ENCODE peak calls at places on chromosomes 1 and 21, in ten cellular contexts. N is psoas muscle; P is AG09309; H is kidney epithelial cell; K is NB4; G is coronary artery; F is IMR-90; T is HCT116; I is bronchial epithelial cell; B is CD8-positive, alpha-beta T cell. M is an unnamed sample.

GRCh38 chr1:42931108-42931539 is 27.5 kb downstream of the SLC2A1 start:
- DNase-seq in N (no peak), P (no peak), H (no peak), K (peak), G (no peak), F (peak), T (no peak), I (no peak), B (peak), M (peak)

GRCh38 chr1:37486680-37487618 is 12.6 kb downstream of the ZC3H12A start:
- DNase-seq in N (peak), P (no peak), H (no peak), K (peak), G (peak), F (peak), T (peak), I (peak), B (peak), M (peak)

GRCh38 chr1:34831721-34832246 is 27.8 kb downstream of the SMIM12 start:
- DNase-seq in N (no peak), P (no peak), H (no peak), K (no peak), G (no peak), F (no peak), T (no peak), I (no peak), B (no peak), M (no peak)

GRCh38 chr1:158007949-158008386 is 14.5 kb downstream of the KIRREL1 start:
- DNase-seq in N (no peak), P (no peak), H (no peak), K (no peak), G (no peak), F (no peak), T (no peak), I (no peak), B (no peak), M (no peak)

GRCh38 chr1:115685029-115685705 is 43.4 kb downstream of the VANGL1 start:
- DNase-seq in N (no peak), P (no peak), H (no peak), K (no peak), G (no peak), F (no peak), T (no peak), I (no peak), B (no peak), M (no peak)

GRCh38 chr1:108862698-108863477 is 6.0 kb upstream of the AKNAD1 start:
- DNase-seq in N (no peak), P (no peak), H (no peak), K (peak), G (no peak), F (no peak), T (no peak), I (no peak), B (no peak), M (no peak)

GRCh38 chr1:201560328-201561194 is 21.6 kb downstream of the NAV1 start:
- DNase-seq in N (no peak), P (no peak), H (no peak), K (no peak), G (peak), F (no peak), T (no peak), I (no peak), B (no peak), M (no peak)

GRCh38 chr21:27838585-27838984 is 871.7 kb upstream of the ADAMTS5 start:
- DNase-seq in N (no peak), P (no peak), H (no peak), K (no peak), G (no peak), F (no peak), T (no peak), I (no peak), B (no peak), M (no peak)

GRCh38 chr1:159922499-159923202 is 2.7 kb downstream of the TAGLN2 start:
- DNase-seq in N (peak), P (no peak), H (no peak), K (no peak), G (no peak), F (peak), T (no peak), I (no peak), B (no peak), M (no peak)

GRCh38 chr1:201790261-201790660 is 38.7 kb upstream of the IPO9 start:
- DNase-seq in N (no peak), P (no peak), H (no peak), K (no peak), G (no peak), F (peak), T (no peak), I (peak), B (no peak), M (peak)

GRCh38 chr21:34944015-34944755 is 104.9 kb downstream of the RUNX1 start:
- DNase-seq in N (no peak), P (no peak), H (no peak), K (no peak), G (no peak), F (no peak), T (no peak), I (no peak), B (no peak), M (no peak)

GRCh38 chr1:70486676-70487470 is 75.8 kb downstream of the CTH start:
- DNase-seq in N (no peak), P (peak), H (peak), K (no peak), G (peak), F (peak), T (no peak), I (peak), B (no peak), M (peak)

GRCh38 chr1:70490153-70490552 is 79.1 kb downstream of the CTH start:
- DNase-seq in N (no peak), P (no peak), H (no peak), K (no peak), G (no peak), F (no peak), T (no peak), I (no peak), B (no peak), M (no peak)

GRCh38 chr1:70487471-70487840 is 76.4 kb downstream of the CTH start:
- DNase-seq in N (no peak), P (no peak), H (no peak), K (no peak), G (no peak), F (peak), T (no peak), I (no peak), B (no peak), M (peak)

GRCh38 chr1:70485624-70486023 is 74.6 kb downstream of the CTH start:
- DNase-seq in N (no peak), P (no peak), H (no peak), K (no peak), G (no peak), F (no peak), T (no peak), I (no peak), B (no peak), M (no peak)

DNA sequence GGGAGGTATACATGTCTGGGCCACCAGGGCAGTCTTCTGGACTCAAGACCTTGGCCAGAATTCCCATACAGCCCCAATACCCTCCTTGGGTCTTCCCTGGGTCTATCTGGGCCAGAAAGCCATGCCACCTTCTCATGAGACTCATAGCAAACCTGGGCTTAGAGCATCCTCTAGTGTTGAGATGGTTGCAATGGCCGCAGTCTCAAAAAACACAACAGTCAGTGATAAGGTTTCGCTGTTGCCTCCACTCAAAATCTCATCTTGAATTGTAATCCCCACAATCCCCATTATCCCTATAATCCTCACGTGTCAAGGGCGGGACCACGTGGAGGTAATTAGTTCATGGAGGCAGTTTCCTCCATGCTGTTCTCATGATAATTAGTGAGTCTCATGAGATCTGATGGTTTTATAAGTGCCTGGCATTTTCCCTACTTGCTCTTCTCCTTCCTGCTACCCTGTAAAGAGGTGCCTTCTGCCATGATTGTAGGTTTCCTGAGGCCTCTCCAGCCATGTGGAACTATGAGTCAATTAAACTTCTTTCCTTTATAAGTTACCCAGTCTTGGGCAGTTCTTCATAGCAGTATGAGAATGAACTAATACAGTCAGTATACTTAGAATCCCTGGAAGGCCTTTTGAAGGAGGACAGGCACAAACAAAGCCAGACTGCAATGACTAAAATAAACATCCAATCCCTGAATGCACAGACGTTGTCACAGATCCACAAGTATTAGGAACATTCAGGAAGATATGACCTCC is 77.0 kb downstream of the CTH start:
- DNase-seq in N (no peak), P (no peak), H (no peak), K (peak), G (no peak), F (peak), T (peak), I (peak), B (no peak), M (peak)
- TF ChIP-seq CTCF in N (peak), P (peak), H (peak), K (peak), G (no peak), F (peak), T (peak), I (peak), B (peak), M (peak)

DNA sequence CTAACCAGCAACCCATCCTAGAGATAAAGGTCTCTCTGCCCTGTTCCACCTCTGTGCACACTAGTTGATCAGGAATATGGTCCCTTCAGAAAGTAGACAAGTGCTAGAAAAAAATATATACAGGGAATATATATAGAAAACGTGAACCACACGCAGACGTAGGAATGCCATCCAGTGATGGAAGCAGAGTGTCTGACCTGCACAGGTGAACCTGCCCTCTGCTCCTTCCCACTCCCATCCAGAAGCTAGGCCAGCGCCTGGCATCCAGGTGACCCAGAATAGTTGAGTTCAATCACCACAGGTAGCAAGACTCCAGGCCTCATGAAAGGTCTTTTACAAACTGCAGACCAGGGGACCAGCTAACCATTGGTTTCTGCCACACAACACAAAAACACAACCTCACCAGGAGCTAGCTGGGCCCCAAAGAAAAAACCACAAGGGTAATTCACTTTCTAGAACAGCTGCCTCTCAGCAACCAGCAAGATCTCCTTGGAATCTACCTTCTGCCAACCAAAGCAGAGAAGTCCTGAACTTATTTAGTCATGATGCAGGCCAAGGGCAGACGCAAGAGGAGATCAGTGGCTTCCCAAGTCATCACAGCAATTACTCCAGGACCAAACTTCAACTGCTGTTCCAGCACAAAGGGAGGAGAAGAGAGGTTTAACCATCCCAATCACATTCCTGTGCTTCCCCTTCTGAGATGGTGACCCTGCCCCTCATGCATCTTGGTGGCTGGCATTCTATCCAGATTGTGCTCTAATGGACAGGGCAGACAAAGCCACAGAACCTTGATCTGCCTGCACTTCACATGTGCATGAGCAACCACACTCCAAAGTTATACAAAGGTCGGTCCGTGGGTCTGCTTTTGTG is 53.0 kb downstream of the GPR161 start:
- DNase-seq in N (no peak), P (no peak), H (no peak), K (no peak), G (peak), F (no peak), T (no peak), I (no peak), B (no peak), M (no peak)
- H3K4me3 ChIP-seq in N (no peak), P (no peak), H (no peak), K (no peak), G (no peak), F (no peak), T (no peak), I (no peak), B (no peak), M (no peak)

GRCh38 chr1:22738522-22738921 is 27.9 kb downstream of the EPHB2 start:
- DNase-seq in N (no peak), P (no peak), H (no peak), K (no peak), G (no peak), F (peak), T (no peak), I (peak), B (no peak), M (peak)
- TF ChIP-seq CTCF in N (no peak), P (no peak), H (no peak), K (no peak), G (no peak), F (no peak), T (no peak), I (no peak), B (no peak), M (no peak)

DNA sequence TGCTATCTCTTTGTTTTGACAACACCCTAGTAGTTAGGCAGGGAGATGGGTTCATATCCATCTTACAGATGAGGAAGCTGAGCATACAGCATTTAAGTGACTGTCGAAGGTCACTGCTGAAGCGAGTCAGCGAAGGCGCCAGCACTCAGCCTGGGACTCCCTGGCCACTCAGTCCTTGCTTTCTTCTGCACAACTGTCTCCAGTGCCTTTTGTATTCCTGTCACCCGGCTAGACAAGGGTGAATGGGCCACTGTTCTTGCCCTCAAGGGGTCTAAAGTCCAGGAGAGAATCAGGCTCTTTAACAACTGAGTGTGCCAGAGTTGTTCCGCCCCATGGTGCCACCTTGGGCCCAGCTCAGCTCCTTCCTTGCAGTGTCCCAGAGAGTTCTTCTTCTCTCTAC is 3.2 kb downstream of the ARHGEF10L start:
- DNase-seq in N (no peak), P (no peak), H (no peak), K (no peak), G (no peak), F (no peak), T (no peak), I (no peak), B (no peak), M (no peak)
- H3K4me3 ChIP-seq in N (no peak), P (no peak), H (no peak), K (no peak), G (peak), F (no peak), T (no peak), I (no peak), B (no peak), M (no peak)

DNA sequence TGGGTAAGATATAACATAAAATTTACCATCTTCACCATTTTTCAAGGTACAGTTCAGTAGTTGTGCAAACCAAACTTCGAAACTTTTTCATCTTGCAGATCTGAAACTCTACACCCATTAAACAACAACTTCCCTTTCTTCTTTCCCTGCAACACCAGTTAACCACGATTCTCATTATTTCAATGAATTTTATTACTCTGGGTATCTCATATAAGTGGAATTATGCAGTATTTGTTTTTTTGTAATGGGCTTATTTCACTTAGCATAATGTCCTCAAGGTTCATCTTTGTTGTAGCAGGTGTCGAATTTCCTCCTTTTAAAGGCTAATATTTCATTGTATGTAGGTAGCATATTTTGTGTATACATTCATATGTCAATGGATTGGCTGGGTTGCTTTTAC is 146.1 kb downstream of the SPATA46 start:
- DNase-seq in N (no peak), P (no peak), H (no peak), K (no peak), G (no peak), F (no peak), T (no peak), I (no peak), B (no peak), M (no peak)
- TF ChIP-seq CTCF in N (no peak), P (no peak), H (no peak), K (no peak), G (no peak), F (no peak), T (no peak), I (no peak), B (no peak), M (no peak)

DNA sequence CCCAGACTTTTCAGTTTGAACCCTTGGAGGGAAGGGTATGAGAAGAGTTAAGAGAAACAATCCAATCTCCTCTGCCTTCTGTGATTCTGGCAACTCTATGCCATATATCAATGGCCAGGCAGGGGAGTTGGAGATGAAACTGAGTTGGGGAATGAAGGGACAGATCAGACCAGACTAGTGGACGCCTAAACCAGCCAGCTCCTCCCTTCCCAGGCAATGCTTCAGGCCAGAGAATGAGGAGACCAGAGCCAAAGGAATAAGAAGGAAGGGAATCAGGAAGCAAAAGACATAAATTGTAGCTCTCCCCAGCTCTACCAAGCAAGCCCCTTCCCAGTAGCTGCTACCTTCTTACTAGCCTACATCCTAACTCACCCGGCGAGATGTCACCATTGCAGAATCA is 22.7 kb downstream of the PLEKHA6 start:
- DNase-seq in N (no peak), P (no peak), H (no peak), K (no peak), G (no peak), F (no peak), T (no peak), I (no peak), B (no peak), M (no peak)
- H3K4me3 ChIP-seq in N (no peak), P (no peak), H (no peak), K (no peak), G (no peak), F (no peak), T (no peak), I (no peak), B (no peak), M (no peak)

GRCh38 chr1:216207154-216207553 is 216.1 kb downstream of the USH2A start:
- DNase-seq in N (no peak), P (no peak), H (no peak), K (no peak), G (no peak), F (no peak), T (no peak), I (no peak), B (no peak), M (no peak)
- TF ChIP-seq CTCF in N (no peak), P (no peak), H (no peak), K (no peak), G (no peak), F (no peak), T (no peak), I (no peak), B (no peak), M (no peak)

DNA sequence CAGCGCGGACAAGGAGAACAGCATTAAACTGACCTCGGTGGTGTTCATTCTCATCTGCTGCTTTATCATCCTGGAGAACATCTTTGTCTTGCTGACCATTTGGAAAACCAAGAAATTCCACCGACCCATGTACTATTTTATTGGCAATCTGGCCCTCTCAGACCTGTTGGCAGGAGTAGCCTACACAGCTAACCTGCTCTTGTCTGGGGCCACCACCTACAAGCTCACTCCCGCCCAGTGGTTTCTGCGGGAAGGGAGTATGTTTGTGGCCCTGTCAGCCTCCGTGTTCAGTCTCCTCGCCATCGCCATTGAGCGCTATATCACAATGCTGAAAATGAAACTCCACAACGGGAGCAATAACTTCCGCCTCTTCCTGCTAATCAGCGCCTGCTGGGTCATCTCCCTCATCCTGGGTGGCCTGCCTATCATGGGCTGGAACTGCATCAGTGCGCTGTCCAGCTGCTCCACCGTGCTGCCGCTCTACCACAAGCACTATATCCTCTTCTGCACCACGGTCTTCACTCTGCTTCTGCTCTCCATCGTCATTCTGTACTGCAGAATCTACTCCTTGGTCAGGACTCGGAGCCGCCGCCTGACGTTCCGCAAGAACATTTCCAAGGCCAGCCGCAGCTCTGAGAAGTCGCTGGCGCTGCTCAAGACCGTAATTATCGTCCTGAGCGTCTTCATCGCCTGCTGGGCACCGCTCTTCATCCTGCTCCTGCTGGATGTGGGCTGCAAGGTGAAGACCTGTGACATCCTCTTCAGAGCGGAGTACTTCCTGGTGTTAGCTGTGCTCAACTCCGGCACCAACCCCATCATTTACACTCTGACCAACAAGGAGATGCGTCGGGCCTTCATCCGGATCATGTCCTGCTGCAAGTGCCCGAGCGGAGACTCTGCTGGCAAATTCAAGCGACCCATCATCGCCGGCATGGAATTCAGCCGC is 2.5 kb downstream of the S1PR1 start:
- DNase-seq in N (no peak), P (no peak), H (no peak), K (peak), G (no peak), F (no peak), T (no peak), I (no peak), B (peak), M (no peak)
- H3K4me3 ChIP-seq in N (peak), P (no peak), H (no peak), K (peak), G (peak), F (no peak), T (no peak), I (no peak), B (peak), M (no peak)

M was measured in epithelial cell of esophagus.